ENCODE peak calls at places on chromosomes 13 and 19, in four cellular contexts. C is T-cell, S is midbrain, X is dorsolateral prefrontal cortex. M is an unnamed sample.

GRCh38 chr19:4375620-4376228 is 24.6 kb downstream of the SH3GL1 start:
- DNase-seq in C (no peak), S (peak), X (no peak), M (no peak)

GRCh38 chr19:56372281-56372680 is 21.1 kb downstream of the ZNF582 start:
- DNase-seq in C (no peak), S (no peak), X (no peak), M (no peak)

GRCh38 chr13:113879017-113879416 is 15.1 kb upstream of the GAS6 start:
- DNase-seq in C (no peak), S (no peak), X (no peak), M (no peak)

GRCh38 chr13:30618186-30618937 is 642 bp downstream of the USPL1 start:
- DNase-seq in C (peak), S (peak), X (no peak), M (no peak)

GRCh38 chr13:109314101-109314500 is 472.3 kb downstream of the IRS2 start:
- DNase-seq in C (no peak), S (no peak), X (no peak), M (no peak)

GRCh38 chr19:8611890-8612806 is 1.6 kb upstream of the ADAMTS10 start:
- DNase-seq in C (no peak), S (no peak), X (no peak), M (no peak)

GRCh38 chr13:113597386-113598080 is 13.0 kb downstream of the TFDP1 start:
- DNase-seq in C (no peak), S (no peak), X (no peak), M (no peak)

GRCh38 chr13:107276936-107277335 is 709.0 kb upstream of the ARGLU1 start:
- DNase-seq in C (no peak), S (no peak), X (no peak), M (no peak)

GRCh38 chr13:100875392-100876043 is 200.9 kb upstream of the TMTC4 start:
- DNase-seq in C (no peak), S (no peak), X (no peak), M (no peak)

GRCh38 chr19:49335071-49335783 is at the start of gene CD37:
- DNase-seq in C (peak), S (no peak), X (no peak), M (peak)

GRCh38 chr13:97627566-97627965 is 193.6 kb downstream of the RAP2A start:
- DNase-seq in C (no peak), S (no peak), X (no peak), M (no peak)

GRCh38 chr19:18173572-18174294 is at the start of gene IFI30:
- DNase-seq in C (peak), S (peak), X (no peak), M (peak)

GRCh38 chr19:40266111-40266510 is 19.0 kb downstream of the AKT2 start:
- DNase-seq in C (no peak), S (no peak), X (peak), M (no peak)

GRCh38 chr13:46721054-46721453 is 75.9 kb downstream of the ESD start:
- DNase-seq in C (peak), S (peak), X (peak), M (no peak)

GRCh38 chr19:2702170-2703076 is at the start of gene GNG7:
- DNase-seq in C (peak), S (peak), X (peak), M (peak)

GRCh38 chr13:101341464-101341863 is 74.8 kb downstream of the NALCN start:
- DNase-seq in C (no peak), S (no peak), X (no peak), M (no peak)

GRCh38 chr19:6276447-6276846 is 3.3 kb downstream of the MLLT1 start:
- DNase-seq in C (no peak), S (no peak), X (no peak), M (no peak)

GRCh38 chr19:1616875-1617274 is 11.6 kb upstream of the UQCR11 start:
- DNase-seq in C (no peak), S (no peak), X (no peak), M (no peak)

GRCh38 chr13:21546372-21546771 is 57.6 kb downstream of the MICU2 start:
- DNase-seq in C (no peak), S (no peak), X (no peak), M (no peak)

GRCh38 chr19:48341006-48341405 is 15.7 kb downstream of the EMP3 start:
- DNase-seq in C (no peak), S (no peak), X (peak), M (no peak)

GRCh38 chr13:42233726-42234125 is 38.2 kb upstream of the AKAP11 start:
- DNase-seq in C (no peak), S (no peak), X (no peak), M (no peak)

GRCh38 chr19:29217591-29217990 is 4.6 kb upstream of the UQCRFS1 start:
- DNase-seq in C (no peak), S (no peak), X (no peak), M (no peak)

GRCh38 chr13:41398494-41399190 is 58.7 kb upstream of the RGCC start:
- DNase-seq in C (no peak), S (no peak), X (no peak), M (no peak)

GRCh38 chr13:23705578-23705977 is 135.4 kb downstream of the TNFRSF19 start:
- DNase-seq in C (no peak), S (no peak), X (no peak), M (no peak)

GRCh38 chr13:26219726-26220125 is 2.4 kb downstream of the RNF6 start:
- DNase-seq in C (no peak), S (no peak), X (no peak), M (no peak)

GRCh38 chr13:23411706-23412105 is 21.8 kb downstream of the SACS start:
- DNase-seq in C (no peak), S (no peak), X (no peak), M (no peak)

GRCh38 chr19:17125052-17125727 is 49.6 kb downstream of the MYO9B start:
- DNase-seq in C (peak), S (peak), X (peak), M (peak)

GRCh38 chr19:9849786-9850185 is 14.7 kb downstream of the PIN1 start:
- DNase-seq in C (no peak), S (no peak), X (no peak), M (no peak)

GRCh38 chr19:11296264-11296663 is 304 bp downstream of the TSPAN16 start:
- DNase-seq in C (no peak), S (no peak), X (peak), M (no peak)

GRCh38 chr19:47247308-47247990 is 8.9 kb upstream of the CCDC9 start:
- DNase-seq in C (peak), S (peak), X (peak), M (peak)

GRCh38 chr13:71252191-71252704 is 614.8 kb downstream of the DACH1 start:
- DNase-seq in C (no peak), S (no peak), X (no peak), M (no peak)

GRCh38 chr13:97715763-97716162 is 237.7 kb upstream of the IPO5 start:
- DNase-seq in C (no peak), S (no peak), X (no peak), M (no peak)

GRCh38 chr13:103104340-103104739 is 38.1 kb upstream of the SLC10A2 start:
- DNase-seq in C (no peak), S (no peak), X (no peak), M (no peak)

GRCh38 chr13:41696163-41697003 is 239.0 kb downstream of the RGCC start:
- DNase-seq in C (no peak), S (no peak), X (no peak), M (no peak)

GRCh38 chr13:99307648-99308339 is 595 bp upstream of the GPR183 start:
- DNase-seq in C (no peak), S (no peak), X (no peak), M (peak)

GRCh38 chr13:80255946-80256345 is 85.0 kb downstream of the SPRY2 start:
- DNase-seq in C (no peak), S (no peak), X (no peak), M (no peak)

GRCh38 chr19:33697766-33698165 is 76.0 kb downstream of the CHST8 start:
- DNase-seq in C (no peak), S (no peak), X (no peak), M (no peak)

GRCh38 chr13:49098771-49099512 is 121.2 kb upstream of the MLNR start:
- DNase-seq in C (no peak), S (peak), X (no peak), M (no peak)

GRCh38 chr19:5078179-5078578 is 109.3 kb downstream of the KDM4B start:
- DNase-seq in C (peak), S (peak), X (peak), M (no peak)

M was measured in GDM1.